ENCODE peak calls at places on chromosomes 2 and 18, in five cellular contexts. I is K562, P is AG04449, Y is GM13977, M is choroid plexus epithelial cell. G is an unnamed sample.

GRCh38 chr2:11872247-11872947 is 126.0 kb downstream of the LPIN1 start:
- DNase-seq in M (peak), P (no peak), I (no peak), Y (no peak), G (no peak)

GRCh38 chr2:136916131-136916530 is 150.8 kb downstream of the THSD7B start:
- DNase-seq in I (no peak), Y (no peak), P (no peak), M (no peak), G (no peak)

GRCh38 chr2:144642106-144642505 is 122.2 kb upstream of the ZEB2 start:
- DNase-seq in M (no peak), Y (no peak), I (no peak), P (no peak), G (no peak)

GRCh38 chr18:13613591-13614317 is 112.6 kb downstream of the FAM210A start:
- DNase-seq in I (no peak), P (no peak), Y (peak), M (no peak), G (no peak)

GRCh38 chr2:10520154-10520553 is 72.0 kb upstream of the ODC1 start:
- DNase-seq in Y (peak), M (no peak), P (no peak), I (no peak), G (no peak)

GRCh38 chr18:78406743-78407455 is 572.7 kb upstream of the SALL3 start:
- DNase-seq in Y (no peak), I (no peak), M (no peak), P (no peak), G (no peak)

GRCh38 chr2:119266091-119266589 is 42.5 kb downstream of the STEAP3 start:
- DNase-seq in P (no peak), I (no peak), M (no peak), Y (no peak), G (no peak)

GRCh38 chr2:86025229-86025820 is 80.4 kb downstream of the POLR1A start:
- DNase-seq in P (no peak), Y (no peak), M (peak), I (no peak), G (no peak)

GRCh38 chr18:45320724-45321123 is 294.6 kb upstream of the SLC14A2 start:
- DNase-seq in I (no peak), P (no peak), Y (no peak), M (peak), G (no peak)

GRCh38 chr18:11980148-11980554 is 1.2 kb upstream of the IMPA2 start:
- DNase-seq in P (no peak), I (peak), M (no peak), Y (no peak), G (no peak)

GRCh38 chr2:27961997-27962396 is 71.5 kb downstream of the BABAM2 start:
- DNase-seq in M (no peak), P (no peak), Y (no peak), I (no peak), G (no peak)

GRCh38 chr18:61743775-61744531 is 148.9 kb downstream of the RNF152 start:
- DNase-seq in Y (no peak), I (no peak), M (peak), P (peak), G (no peak)

GRCh38 chr18:3194947-3195612 is 24.7 kb downstream of the MYOM1 start:
- DNase-seq in M (no peak), Y (no peak), I (no peak), P (no peak), G (no peak)

GRCh38 chr18:73462092-73462491 is 594.3 kb upstream of the NETO1 start:
- DNase-seq in I (no peak), M (peak), Y (no peak), P (no peak), G (no peak)

GRCh38 chr18:10406172-10406663 is 48.2 kb upstream of the APCDD1 start:
- DNase-seq in I (no peak), M (no peak), Y (no peak), P (no peak), G (no peak)

GRCh38 chr2:109663721-109664120 is 49.6 kb downstream of the SOWAHC start:
- DNase-seq in Y (no peak), I (no peak), M (peak), P (no peak), G (no peak)

GRCh38 chr18:56382541-56382940 is 255.9 kb downstream of the TXNL1 start:
- DNase-seq in I (no peak), P (no peak), M (peak), Y (no peak), G (no peak)

GRCh38 chr18:74818776-74819175 is 221.1 kb downstream of the ZNF407 start:
- DNase-seq in I (no peak), P (no peak), M (peak), Y (no peak), G (no peak)

GRCh38 chr2:65413610-65414009 is 18.8 kb downstream of the SPRED2 start:
- DNase-seq in P (no peak), I (no peak), M (no peak), Y (no peak), G (no peak)

DNA sequence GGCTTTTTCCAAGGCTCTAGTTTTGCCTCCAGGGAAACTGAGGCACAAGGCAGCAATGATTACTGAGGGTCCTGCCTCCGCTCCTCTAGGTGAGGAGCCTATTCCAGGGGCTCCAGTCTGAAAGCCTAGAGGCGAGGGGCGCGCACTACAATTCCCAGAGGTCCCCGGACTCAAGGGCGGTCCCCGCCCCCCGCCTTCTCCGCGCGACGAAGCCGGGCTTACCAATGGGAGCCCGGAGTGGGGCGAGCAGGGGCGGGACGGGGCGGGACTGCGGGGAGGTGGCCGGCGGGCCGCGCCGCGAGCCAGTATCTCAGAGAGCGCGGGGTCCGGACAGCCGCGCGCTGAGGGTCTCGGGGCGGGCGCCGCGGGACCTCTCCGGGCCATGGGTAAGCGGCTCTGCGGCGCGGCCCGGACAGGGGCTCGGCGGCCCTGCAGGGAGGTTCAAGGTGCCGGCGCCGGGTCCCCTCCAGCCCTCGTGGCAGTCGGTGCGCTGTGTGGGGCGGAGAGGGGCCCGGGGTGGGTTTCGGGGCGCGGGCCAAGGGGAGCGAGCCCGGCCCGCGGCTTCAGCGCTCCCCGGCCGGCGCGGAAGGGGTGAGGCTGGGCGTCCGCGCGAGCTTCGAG is at the start of gene ARID5A:
- DNase-seq in I (peak), Y (peak), P (no peak), M (peak), G (peak)
- TF ChIP-seq CTCF in I (no peak), Y (no peak), P (peak), M (peak), G (peak)

DNA sequence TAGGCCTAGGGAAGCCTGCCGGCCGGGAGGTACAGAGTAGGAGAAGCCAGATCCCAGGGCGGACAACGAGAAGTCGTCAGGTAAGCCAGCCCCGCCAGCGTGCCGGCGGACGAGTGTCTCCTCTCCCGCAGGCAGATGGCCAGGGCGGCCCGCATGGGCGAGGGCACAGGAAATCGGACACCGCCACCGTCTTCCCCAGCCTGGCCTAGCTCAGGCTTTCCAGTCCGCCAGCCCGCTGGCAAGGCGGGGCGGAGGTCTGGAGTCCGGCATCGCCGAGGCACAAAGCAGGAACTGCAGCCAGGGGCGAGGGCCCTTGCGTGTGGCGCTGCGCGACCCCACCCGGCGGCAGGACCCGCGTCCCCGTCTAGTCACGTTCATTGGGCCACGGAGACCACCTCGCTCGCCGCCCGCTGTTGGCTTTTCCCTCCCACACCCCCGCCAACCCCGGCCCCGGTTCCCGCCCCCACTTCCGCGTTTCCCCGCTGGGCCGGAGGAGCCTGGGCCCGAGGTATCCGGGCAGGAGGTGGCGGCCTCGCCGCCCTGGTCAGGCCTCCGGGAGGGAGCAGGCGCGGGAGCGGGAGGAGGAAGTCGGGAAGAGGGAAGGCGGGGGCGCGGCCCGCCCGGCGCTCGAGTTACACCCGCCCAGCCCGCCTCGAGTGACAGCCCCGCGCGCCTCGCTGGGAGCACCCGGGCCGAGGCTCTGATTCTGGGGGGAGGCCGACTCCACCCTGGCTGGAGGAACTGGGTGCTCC is at the start of gene GPD2:
- DNase-seq in I (peak), P (no peak), M (peak), Y (peak), G (peak)
- TF ChIP-seq CTCF in I (no peak), P (no peak), M (no peak), Y (no peak), G (no peak)

GRCh38 chr18:50038448-50038847 is 156.5 kb downstream of the MYO5B start:
- DNase-seq in I (peak), M (peak), P (no peak), Y (no peak), G (no peak)

GRCh38 chr18:50045126-50045525 is 149.8 kb downstream of the MYO5B start:
- DNase-seq in P (no peak), I (no peak), Y (no peak), M (no peak), G (no peak)

GRCh38 chr18:50039736-50040135 is 155.2 kb downstream of the MYO5B start:
- DNase-seq in P (no peak), Y (no peak), I (no peak), M (no peak), G (no peak)

GRCh38 chr18:50042611-50043010 is 152.3 kb downstream of the MYO5B start:
- DNase-seq in I (no peak), M (no peak), Y (no peak), P (no peak), G (no peak)

GRCh38 chr18:50044402-50044801 is 150.5 kb downstream of the MYO5B start:
- DNase-seq in P (no peak), I (no peak), M (no peak), Y (no peak), G (no peak)
- TF ChIP-seq CTCF in P (no peak), I (no peak), M (no peak), Y (no peak), G (peak)

GRCh38 chr2:20617892-20618467 is 32.9 kb downstream of the HS1BP3 start:
- DNase-seq in M (peak), Y (no peak), P (peak), I (peak), G (no peak)
- TF ChIP-seq CTCF in M (peak), Y (no peak), P (peak), I (no peak), G (peak)

GRCh38 chr2:48900321-48901014 is 144.9 kb upstream of the LHCGR start:
- DNase-seq in P (no peak), M (no peak), Y (no peak), I (no peak), G (peak)

GRCh38 chr2:48905696-48906095 is 150.2 kb upstream of the LHCGR start:
- DNase-seq in Y (no peak), P (no peak), M (no peak), I (no peak), G (no peak)

GRCh38 chr2:48906640-48907039 is 151.1 kb upstream of the LHCGR start:
- DNase-seq in M (no peak), I (no peak), Y (no peak), P (no peak), G (no peak)

GRCh38 chr2:48901015-48901343 is 145.5 kb upstream of the LHCGR start:
- DNase-seq in Y (no peak), M (no peak), I (no peak), P (no peak), G (no peak)

DNA sequence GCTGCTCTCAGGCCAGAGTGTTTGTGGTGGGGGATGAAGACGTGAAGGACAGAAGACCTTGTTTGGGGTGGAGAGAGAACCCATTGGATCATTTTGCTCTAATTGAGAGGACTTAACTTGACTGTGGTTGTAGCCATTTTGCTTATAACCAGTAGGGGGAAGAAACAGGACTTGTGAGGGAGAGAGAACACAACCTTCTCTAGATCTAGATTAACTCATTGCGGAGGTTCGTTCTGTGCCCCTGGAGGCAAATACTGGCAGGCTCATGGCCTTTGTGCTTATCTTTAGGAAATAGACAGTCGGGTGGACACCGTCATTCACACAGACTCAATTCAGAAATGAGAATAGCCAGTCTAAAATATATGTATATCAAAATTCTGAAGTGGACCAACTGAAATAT is 147.0 kb upstream of the LHCGR start:
- DNase-seq in P (no peak), I (no peak), Y (no peak), M (no peak), G (no peak)
- TF ChIP-seq CTCF in P (no peak), I (no peak), Y (no peak), M (no peak), G (no peak)

GRCh38 chr2:208253518-208254117 is 1.3 kb downstream of the IDH1 start:
- DNase-seq in I (no peak), P (no peak), M (no peak), Y (peak), G (no peak)

GRCh38 chr2:208255557-208256106 is 761 bp upstream of the IDH1 start:
- DNase-seq in P (no peak), I (no peak), Y (no peak), M (no peak), G (no peak)

GRCh38 chr2:208254871-208255556 is at the start of gene IDH1:
- DNase-seq in I (peak), M (peak), Y (peak), P (peak), G (peak)

GRCh38 chr2:208254118-208254870 is 577 bp downstream of the IDH1 start:
- DNase-seq in P (no peak), M (peak), Y (peak), I (peak), G (peak)

GRCh38 chr2:208256192-208256782 is 1.4 kb upstream of the IDH1 start:
- DNase-seq in I (no peak), M (peak), Y (no peak), P (no peak), G (no peak)
- TF ChIP-seq CTCF in I (peak), M (peak), Y (peak), P (no peak), G (peak)

DNA sequence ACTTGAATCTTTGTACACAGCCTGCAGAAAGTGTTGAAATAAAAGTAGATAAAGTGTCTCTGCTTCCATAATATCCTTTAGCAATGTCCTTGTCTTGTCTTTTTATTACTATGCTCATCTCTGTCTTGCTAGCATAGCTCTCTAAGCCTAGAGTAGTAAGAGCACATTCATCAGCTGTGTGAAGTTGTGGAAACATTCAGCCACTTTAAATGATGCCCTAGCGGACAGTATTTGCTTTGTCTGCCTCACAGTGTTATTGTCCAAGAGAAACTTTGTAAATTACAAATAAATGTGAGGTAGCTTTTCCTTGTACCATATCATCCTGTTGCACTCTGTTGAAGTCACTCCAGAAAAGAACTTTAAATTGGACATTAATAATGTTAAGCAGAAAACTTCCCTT is 60.3 kb upstream of the TTC21B start:
- DNase-seq in M (no peak), I (no peak), P (no peak), Y (no peak), G (no peak)
- TF ChIP-seq CTCF in M (peak), I (no peak), P (no peak), Y (no peak), G (no peak)

GRCh38 chr2:16561251-16561650 is 104.4 kb downstream of the CYRIA start:
- DNase-seq in P (no peak), M (no peak), I (no peak), Y (no peak), G (no peak)
- TF ChIP-seq CTCF in P (no peak), M (no peak), I (no peak), Y (no peak), G (no peak)